ENCODE peak calls at places on chromosomes 11 and 22, in six cellular contexts. V is EL; A is activated T-cell treated with anti-CD3 and anti-CD28 coated beads, Interleukin-2, amount 50 U/mL, for 4 hours; Q is NCI-H510A; S is progenitor cell of endocrine pancreas; R is effector memory CD4-positive, alpha-beta T cell. U is an unnamed sample.

GRCh38 chr22:50249382-50250248 is 1.4 kb downstream of the HDAC10 start:
- DNase-seq in V (no peak), R (no peak), A (no peak), S (no peak), Q (no peak), U (no peak)

GRCh38 chr22:42236268-42236667 is 34.2 kb downstream of the TCF20 start:
- DNase-seq in Q (no peak), S (no peak), V (no peak), A (no peak), R (no peak), U (no peak)

GRCh38 chr11:119483881-119484371 is 61.0 kb upstream of the THY1 start:
- DNase-seq in S (no peak), Q (no peak), A (no peak), V (no peak), R (no peak), U (peak)

GRCh38 chr22:49340406-49340805 is 487.3 kb downstream of the BRD1 start:
- DNase-seq in V (no peak), A (no peak), R (no peak), S (no peak), Q (no peak), U (no peak)

GRCh38 chr22:43888740-43889139 is 3.1 kb downstream of the PNPLA5 start:
- DNase-seq in V (no peak), Q (no peak), S (no peak), A (no peak), R (no peak), U (no peak)

GRCh38 chr11:69920500-69921428 is 101.5 kb upstream of the FGF3 start:
- DNase-seq in A (no peak), V (no peak), R (no peak), Q (no peak), S (no peak), U (peak)

GRCh38 chr11:2578006-2578933 is 121.5 kb downstream of the KCNQ1OT1 start:
- DNase-seq in V (no peak), Q (no peak), S (peak), A (peak), R (no peak), U (no peak)

GRCh38 chr22:39583066-39583667 is 12.6 kb downstream of the CACNA1I start:
- DNase-seq in V (no peak), S (no peak), A (no peak), R (no peak), Q (no peak), U (no peak)

GRCh38 chr22:25081409-25081824 is 118.2 kb upstream of the CRYBB3 start:
- DNase-seq in Q (no peak), V (peak), R (no peak), S (peak), A (peak), U (no peak)

GRCh38 chr11:30908857-30909256 is 322.7 kb upstream of the MPPED2 start:
- DNase-seq in R (no peak), Q (no peak), V (no peak), A (no peak), S (no peak), U (no peak)

GRCh38 chr11:65084598-65085375 is 765 bp downstream of the ZFPL1 start:
- DNase-seq in S (no peak), R (no peak), V (no peak), Q (no peak), A (no peak), U (no peak)

U was measured in ecto neural progenitor cell.